ENCODE peak calls at places on chromosomes 6 and 20, in seven cellular contexts. N is ELR, Z is K562, D is spleen, L is EL, I is sigmoid colon, F is tibial nerve. Q is an unnamed sample.

GRCh38 chr20:13119583-13119982 is 101.5 kb upstream of the ISM1 start:
- DNase-seq in N (peak; percentile 66), Z (peak; percentile 36), D (no peak), L (peak; percentile 59), I (no peak), F (peak; percentile 82), Q (no peak)

GRCh38 chr6:32967151-32968091 is 973 bp upstream of the BRD2 start:
- DNase-seq in N (peak; percentile 72), Z (peak; percentile 47), D (no peak), L (peak; percentile 69), I (no peak), F (peak; percentile 41), Q (no peak)

GRCh38 chr20:41398408-41398807 is 31.8 kb upstream of the EMILIN3 start:
- DNase-seq in N (no peak), Z (no peak), D (no peak), L (no peak), I (peak; percentile 85), F (no peak), Q (no peak)

GRCh38 chr20:13898012-13898612 is 92.3 kb downstream of the SEL1L2 start:
- DNase-seq in N (no peak), Z (no peak), D (no peak), L (no peak), I (no peak), F (no peak), Q (no peak)

GRCh38 chr6:70162972-70163371 is 139.9 kb downstream of the COL9A1 start:
- DNase-seq in N (no peak), Z (peak; percentile 60), D (no peak), L (no peak), I (no peak), F (no peak), Q (no peak)

GRCh38 chr20:59393142-59393541 is 92.7 kb downstream of the EDN3 start:
- DNase-seq in N (no peak), Z (no peak), D (no peak), L (no peak), I (no peak), F (no peak), Q (no peak)

GRCh38 chr6:16733085-16733484 is 28.2 kb downstream of the ATXN1 start:
- DNase-seq in N (no peak), Z (no peak), D (no peak), L (no peak), I (no peak), F (no peak), Q (no peak)

GRCh38 chr6:136593748-136594490 is 43.7 kb upstream of the MAP7 start:
- DNase-seq in N (peak; percentile 99), Z (no peak), D (no peak), L (peak; percentile 98), I (no peak), F (no peak), Q (no peak)

GRCh38 chr6:153104220-153104619 is 26.9 kb downstream of the RGS17 start:
- DNase-seq in N (no peak), Z (no peak), D (no peak), L (no peak), I (no peak), F (no peak), Q (no peak)

GRCh38 chr6:6332240-6332639 is 11.8 kb upstream of the F13A1 start:
- DNase-seq in N (no peak), Z (no peak), D (no peak), L (no peak), I (no peak), F (no peak), Q (no peak)

GRCh38 chr20:51119914-51120313 is 97.0 kb upstream of the KCNG1 start:
- DNase-seq in N (no peak), Z (no peak), D (peak; percentile 23), L (no peak), I (no peak), F (no peak), Q (no peak)

GRCh38 chr6:168123165-168123911 is 44.3 kb upstream of the FRMD1 start:
- DNase-seq in N (no peak), Z (no peak), D (peak; percentile 27), L (no peak), I (peak; percentile 29), F (no peak), Q (no peak)

GRCh38 chr6:133244502-133244901 is 3.3 kb downstream of the EYA4 start:
- DNase-seq in N (no peak), Z (no peak), D (no peak), L (no peak), I (no peak), F (no peak), Q (no peak)

GRCh38 chr20:60804918-60805631 is 447.0 kb upstream of the CDH4 start:
- DNase-seq in N (no peak), Z (no peak), D (no peak), L (no peak), I (no peak), F (no peak), Q (no peak)

GRCh38 chr6:3046295-3046694 is 22.0 kb upstream of the RIPK1 start:
- DNase-seq in N (peak; percentile 47), Z (no peak), D (no peak), L (peak; percentile 20), I (no peak), F (no peak), Q (no peak)

GRCh38 chr6:139249387-139249786 is 42.4 kb downstream of the TXLNB start:
- DNase-seq in N (no peak), Z (no peak), D (no peak), L (no peak), I (no peak), F (no peak), Q (no peak)

GRCh38 chr6:43246301-43247114 is 3.2 kb downstream of the TTBK1 start:
- DNase-seq in N (peak; percentile 31), Z (peak; percentile 66), D (peak; percentile 82), L (no peak), I (peak; percentile 74), F (peak; percentile 15), Q (no peak)

GRCh38 chr6:121851056-121851455 is 415.6 kb downstream of the GJA1 start:
- DNase-seq in N (no peak), Z (no peak), D (no peak), L (no peak), I (no peak), F (no peak), Q (no peak)

GRCh38 chr6:53347921-53348435 is 772 bp downstream of the ELOVL5 start:
- DNase-seq in N (peak; percentile 79), Z (peak; percentile 56), D (peak; percentile 92), L (peak; percentile 78), I (peak; percentile 91), F (no peak), Q (peak; percentile 25)

GRCh38 chr6:90167514-90168379 is 128.9 kb downstream of the BACH2 start:
- DNase-seq in N (no peak), Z (no peak), D (no peak), L (no peak), I (no peak), F (no peak), Q (no peak)

GRCh38 chr6:39313526-39314272 is 520 bp downstream of the KCNK17 start:
- DNase-seq in N (no peak), Z (no peak), D (no peak), L (no peak), I (no peak), F (no peak), Q (no peak)

GRCh38 chr6:142357879-142358278 is 56.1 kb downstream of the ADGRG6 start:
- DNase-seq in N (peak; percentile 26), Z (no peak), D (no peak), L (peak; percentile 42), I (no peak), F (no peak), Q (no peak)

GRCh38 chr6:28634758-28635546 is 109.3 kb downstream of the GPX5 start:
- DNase-seq in N (peak; percentile 48), Z (no peak), D (no peak), L (peak; percentile 26), I (no peak), F (no peak), Q (no peak)

GRCh38 chr6:88520445-88520844 is 354.3 kb upstream of the CNR1 start:
- DNase-seq in N (no peak), Z (no peak), D (no peak), L (no peak), I (no peak), F (no peak), Q (no peak)

GRCh38 chr6:140857734-140858380 is 1274.9 kb upstream of the GJE1 start:
- DNase-seq in N (peak; percentile 89), Z (no peak), D (no peak), L (peak; percentile 85), I (no peak), F (peak; percentile 42), Q (no peak)

GRCh38 chr6:167676000-167676665 is 150.6 kb upstream of the AFDN start:
- DNase-seq in N (no peak), Z (no peak), D (no peak), L (no peak), I (peak; percentile 65), F (no peak), Q (no peak)

GRCh38 chr6:112163295-112164257 is 76.2 kb downstream of the FAM229B start:
- DNase-seq in N (peak; percentile 75), Z (peak; percentile 72), D (peak; percentile 90), L (peak; percentile 67), I (peak; percentile 76), F (peak; percentile 70), Q (no peak)

GRCh38 chr6:110419028-110419739 is 3.8 kb upstream of the DDO start:
- DNase-seq in N (no peak), Z (no peak), D (no peak), L (no peak), I (no peak), F (no peak), Q (no peak)

GRCh38 chr6:84191802-84192201 is 35.6 kb downstream of the CEP162 start:
- DNase-seq in N (no peak), Z (no peak), D (no peak), L (no peak), I (no peak), F (no peak), Q (no peak)

GRCh38 chr6:104227502-104227901 is 632.2 kb downstream of the HACE1 start:
- DNase-seq in N (no peak), Z (no peak), D (no peak), L (no peak), I (no peak), F (no peak), Q (no peak)

GRCh38 chr20:41714030-41714429 is 95.9 kb upstream of the CHD6 start:
- DNase-seq in N (no peak), Z (no peak), D (no peak), L (no peak), I (no peak), F (no peak), Q (no peak)

GRCh38 chr20:33305591-33306057 is 22.6 kb downstream of the BPIFB1 start:
- DNase-seq in N (peak; percentile 79), Z (no peak), D (no peak), L (peak; percentile 78), I (no peak), F (no peak), Q (no peak)

GRCh38 chr6:149211046-149211571 is 106.4 kb upstream of the TAB2 start:
- DNase-seq in N (peak; percentile 53), Z (no peak), D (no peak), L (peak; percentile 46), I (no peak), F (no peak), Q (no peak)